ENCODE peak calls at places on chromosome 5, in seven cellular contexts. One of them, this sample, is unnamed.

GRCh38 chr5:56673171-56673570 is 142.2 kb upstream of the MAP3K1 start:
- ATAC-seq in central memory CD8-positive, alpha-beta T cell: no peak
- ATAC-seq in lower lobe of right lung: peak
- ATAC-seq in Panc1: no peak
- ATAC-seq in stimulated activated effector memory CD8-positive, alpha-beta T cell treated with anti-CD3 and anti-CD28 coated beads, Interleukin-12 subunit alpha, Interleukin-12 subunit beta, amount 100 ng/mL, for 72 hours: no peak
- ATAC-seq in A549: no peak
- ATAC-seq in T-helper 17 cell: peak
- ATAC-seq in this sample: no peak

GRCh38 chr5:16881253-16881652 is 54.8 kb downstream of the MYO10 start:
- ATAC-seq in lower lobe of right lung: no peak
- ATAC-seq in T-helper 17 cell: no peak
- ATAC-seq in stimulated activated effector memory CD8-positive, alpha-beta T cell treated with anti-CD3 and anti-CD28 coated beads, Interleukin-12 subunit alpha, Interleukin-12 subunit beta, amount 100 ng/mL, for 72 hours: no peak
- ATAC-seq in A549: no peak
- ATAC-seq in Panc1: no peak
- ATAC-seq in central memory CD8-positive, alpha-beta T cell: no peak
- ATAC-seq in this sample: no peak

GRCh38 chr5:14038341-14038959 is 94.0 kb upstream of the DNAH5 start:
- ATAC-seq in lower lobe of right lung: peak
- ATAC-seq in central memory CD8-positive, alpha-beta T cell: no peak
- ATAC-seq in Panc1: peak
- ATAC-seq in T-helper 17 cell: no peak
- ATAC-seq in A549: no peak
- ATAC-seq in stimulated activated effector memory CD8-positive, alpha-beta T cell treated with anti-CD3 and anti-CD28 coated beads, Interleukin-12 subunit alpha, Interleukin-12 subunit beta, amount 100 ng/mL, for 72 hours: no peak
- ATAC-seq in this sample: no peak

GRCh38 chr5:76294573-76294972 is 108.5 kb upstream of the IQGAP2 start:
- ATAC-seq in stimulated activated effector memory CD8-positive, alpha-beta T cell treated with anti-CD3 and anti-CD28 coated beads, Interleukin-12 subunit alpha, Interleukin-12 subunit beta, amount 100 ng/mL, for 72 hours: peak
- ATAC-seq in T-helper 17 cell: no peak
- ATAC-seq in lower lobe of right lung: peak
- ATAC-seq in Panc1: no peak
- ATAC-seq in A549: no peak
- ATAC-seq in central memory CD8-positive, alpha-beta T cell: no peak
- ATAC-seq in this sample: no peak

GRCh38 chr5:81181576-81182316 is 51.4 kb upstream of the CKMT2 start:
- ATAC-seq in central memory CD8-positive, alpha-beta T cell: no peak
- ATAC-seq in Panc1: no peak
- ATAC-seq in stimulated activated effector memory CD8-positive, alpha-beta T cell treated with anti-CD3 and anti-CD28 coated beads, Interleukin-12 subunit alpha, Interleukin-12 subunit beta, amount 100 ng/mL, for 72 hours: no peak
- ATAC-seq in A549: no peak
- ATAC-seq in lower lobe of right lung: no peak
- ATAC-seq in T-helper 17 cell: no peak
- ATAC-seq in this sample: peak

GRCh38 chr5:131679911-131680310 is 44.9 kb upstream of the RAPGEF6 start:
- ATAC-seq in Panc1: no peak
- ATAC-seq in T-helper 17 cell: no peak
- ATAC-seq in central memory CD8-positive, alpha-beta T cell: no peak
- ATAC-seq in stimulated activated effector memory CD8-positive, alpha-beta T cell treated with anti-CD3 and anti-CD28 coated beads, Interleukin-12 subunit alpha, Interleukin-12 subunit beta, amount 100 ng/mL, for 72 hours: no peak
- ATAC-seq in lower lobe of right lung: no peak
- ATAC-seq in A549: no peak
- ATAC-seq in this sample: no peak

GRCh38 chr5:143205386-143205785 is 198.1 kb downstream of the NR3C1 start:
- ATAC-seq in lower lobe of right lung: no peak
- ATAC-seq in T-helper 17 cell: no peak
- ATAC-seq in Panc1: peak
- ATAC-seq in A549: no peak
- ATAC-seq in stimulated activated effector memory CD8-positive, alpha-beta T cell treated with anti-CD3 and anti-CD28 coated beads, Interleukin-12 subunit alpha, Interleukin-12 subunit beta, amount 100 ng/mL, for 72 hours: no peak
- ATAC-seq in central memory CD8-positive, alpha-beta T cell: peak
- ATAC-seq in this sample: no peak

GRCh38 chr5:97044057-97044456 is 98.4 kb downstream of the LIX1 start:
- ATAC-seq in Panc1: peak
- ATAC-seq in A549: peak
- ATAC-seq in central memory CD8-positive, alpha-beta T cell: no peak
- ATAC-seq in stimulated activated effector memory CD8-positive, alpha-beta T cell treated with anti-CD3 and anti-CD28 coated beads, Interleukin-12 subunit alpha, Interleukin-12 subunit beta, amount 100 ng/mL, for 72 hours: peak
- ATAC-seq in lower lobe of right lung: peak
- ATAC-seq in T-helper 17 cell: no peak
- ATAC-seq in this sample: no peak

GRCh38 chr5:10656176-10656830 is 92.4 kb downstream of the ANKRD33B start:
- ATAC-seq in Panc1: no peak
- ATAC-seq in A549: no peak
- ATAC-seq in lower lobe of right lung: no peak
- ATAC-seq in stimulated activated effector memory CD8-positive, alpha-beta T cell treated with anti-CD3 and anti-CD28 coated beads, Interleukin-12 subunit alpha, Interleukin-12 subunit beta, amount 100 ng/mL, for 72 hours: no peak
- ATAC-seq in central memory CD8-positive, alpha-beta T cell: no peak
- ATAC-seq in T-helper 17 cell: no peak
- ATAC-seq in this sample: no peak

GRCh38 chr5:151620463-151620844 is 29.3 kb upstream of the FAT2 start:
- ATAC-seq in central memory CD8-positive, alpha-beta T cell: no peak
- ATAC-seq in A549: no peak
- ATAC-seq in Panc1: no peak
- ATAC-seq in lower lobe of right lung: no peak
- ATAC-seq in T-helper 17 cell: no peak
- ATAC-seq in stimulated activated effector memory CD8-positive, alpha-beta T cell treated with anti-CD3 and anti-CD28 coated beads, Interleukin-12 subunit alpha, Interleukin-12 subunit beta, amount 100 ng/mL, for 72 hours: no peak
- ATAC-seq in this sample: no peak